ENCODE peak calls at places on chromosomes 16 and 17, in five cellular contexts. B, H, D, U and E are unnamed samples.

GRCh38 chr17:39628655-39629493 is 2.1 kb downstream of the PPP1R1B start:
- DNase-seq in U (no peak), D (no peak), B (no peak), H (no peak), E (no peak)

GRCh38 chr17:29740017-29740416 is 117.3 kb upstream of the CORO6 start:
- DNase-seq in U (no peak), B (no peak), D (no peak), H (no peak), E (no peak)

GRCh38 chr16:87764600-87765472 is 950 bp downstream of the KLHDC4 start:
- DNase-seq in H (no peak), U (no peak), D (no peak), B (no peak), E (no peak)

GRCh38 chr17:34579979-34580684 is 750 bp downstream of the TMEM132E start:
- DNase-seq in B (no peak), U (peak; percentile 36), H (peak; percentile 51), D (no peak), E (no peak)

GRCh38 chr17:17224137-17224536 is 12.8 kb downstream of the FLCN start:
- DNase-seq in B (no peak), H (no peak), D (no peak), U (no peak), E (no peak)

GRCh38 chr17:34252138-34252889 is 2.8 kb upstream of the CCL2 start:
- DNase-seq in B (peak; percentile 80), H (peak; percentile 88), U (peak; percentile 95), D (peak; percentile 99), E (peak; percentile 24)

GRCh38 chr17:5530265-5530782 is 44.0 kb downstream of the MIS12 start:
- DNase-seq in B (no peak), H (no peak), D (no peak), U (no peak), E (no peak)

GRCh38 chr16:58684001-58684353 is 593 bp downstream of the SLC38A7 start:
- DNase-seq in H (no peak), U (no peak), D (no peak), B (no peak), E (no peak)

GRCh38 chr17:75723201-75723930 is 2.1 kb downstream of the ITGB4 start:
- DNase-seq in H (no peak), U (no peak), D (no peak), B (no peak), E (no peak)

GRCh38 chr17:3002538-3003301 is 60.7 kb downstream of the OR1D5 start:
- DNase-seq in B (no peak), H (no peak), U (no peak), D (no peak), E (peak; percentile 86)

GRCh38 chr17:42814633-42815399 is 9.3 kb downstream of the BECN1 start:
- DNase-seq in B (peak; percentile 46), U (no peak), D (no peak), H (no peak), E (no peak)

GRCh38 chr16:50185005-50185505 is 31.9 kb downstream of the TENT4B start:
- DNase-seq in H (no peak), U (no peak), D (no peak), B (no peak), E (no peak)

GRCh38 chr17:77884019-77884418 is 74.5 kb upstream of the TNRC6C start:
- DNase-seq in D (no peak), H (no peak), B (no peak), U (peak; percentile 45), E (no peak)

GRCh38 chr16:48907906-48908634 is 298.1 kb upstream of the N4BP1 start:
- DNase-seq in B (no peak), U (no peak), D (no peak), H (no peak), E (peak; percentile 33)

GRCh38 chr17:50425682-50426471 is at the start of gene ACSF2:
- DNase-seq in H (peak; percentile 78), B (no peak), U (peak; percentile 82), D (peak; percentile 93), E (peak; percentile 78)

GRCh38 chr17:50423553-50424159 is 2.4 kb upstream of the ACSF2 start:
- DNase-seq in U (no peak), D (no peak), H (no peak), B (peak; percentile 61), E (no peak)

GRCh38 chr17:50424246-50425000 is 1.6 kb upstream of the ACSF2 start:
- DNase-seq in D (no peak), B (no peak), H (no peak), U (no peak), E (no peak)

GRCh38 chr17:50426472-50426782 is 409 bp downstream of the ACSF2 start:
- DNase-seq in H (no peak), U (no peak), D (no peak), B (no peak), E (no peak)

DNA sequence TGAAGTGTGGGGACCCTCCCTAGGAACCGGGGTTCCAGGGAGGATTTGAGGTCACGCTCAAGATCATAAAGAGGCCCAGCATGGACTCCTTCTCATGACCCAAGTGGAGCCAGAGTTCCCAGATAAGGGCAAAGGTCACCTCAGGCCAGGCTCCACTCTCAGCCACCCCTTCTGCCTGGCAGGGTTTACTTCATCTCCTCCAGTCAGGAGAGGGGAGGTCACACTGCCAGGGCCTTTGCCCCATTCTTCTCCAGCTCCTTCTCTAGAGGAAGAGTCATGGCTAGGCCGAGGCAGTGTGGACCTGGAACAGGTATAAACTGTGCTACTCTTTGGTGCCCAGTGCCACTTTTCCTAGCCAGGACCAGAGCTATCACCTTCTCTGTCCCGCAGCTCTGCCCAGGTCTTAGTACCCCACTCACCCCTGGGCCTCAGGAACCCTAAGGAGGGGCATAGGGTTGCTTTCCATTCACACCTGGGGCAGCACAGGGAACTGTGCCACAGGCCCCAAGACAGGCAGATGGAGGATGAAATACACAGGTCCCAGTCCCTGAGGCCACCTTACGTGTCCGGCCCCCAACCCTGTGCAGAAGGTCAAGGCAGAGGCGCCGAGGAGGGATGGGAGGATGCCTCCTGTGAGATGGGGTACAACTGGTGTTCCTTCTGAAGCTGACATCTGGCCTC is 877 bp upstream of the ACSF2 start:
- DNase-seq in U (no peak), B (no peak), H (no peak), D (no peak), E (no peak)
- H3K4me3 ChIP-seq in U (peak overlapping the region; percentile 87), B (peak overlapping the region; percentile 79), H (peak overlapping the region; percentile 81), D (peak overlapping the region; percentile 76), E (peak overlapping the region; percentile 74)

GRCh38 chr17:80847506-80848230 is 144.0 kb upstream of the CHMP6 start:
- DNase-seq in D (no peak), U (no peak), B (no peak), H (no peak), E (no peak)

GRCh38 chr17:80846932-80847331 is 144.7 kb upstream of the CHMP6 start:
- DNase-seq in D (no peak), B (no peak), U (no peak), H (no peak), E (no peak)

GRCh38 chr17:80845121-80845862 is 146.3 kb upstream of the CHMP6 start:
- DNase-seq in U (no peak), B (no peak), D (no peak), H (no peak), E (no peak)

GRCh38 chr17:80844418-80844990 is 147.1 kb upstream of the CHMP6 start:
- DNase-seq in U (no peak), D (no peak), B (no peak), H (peak; percentile 36), E (no peak)

DNA sequence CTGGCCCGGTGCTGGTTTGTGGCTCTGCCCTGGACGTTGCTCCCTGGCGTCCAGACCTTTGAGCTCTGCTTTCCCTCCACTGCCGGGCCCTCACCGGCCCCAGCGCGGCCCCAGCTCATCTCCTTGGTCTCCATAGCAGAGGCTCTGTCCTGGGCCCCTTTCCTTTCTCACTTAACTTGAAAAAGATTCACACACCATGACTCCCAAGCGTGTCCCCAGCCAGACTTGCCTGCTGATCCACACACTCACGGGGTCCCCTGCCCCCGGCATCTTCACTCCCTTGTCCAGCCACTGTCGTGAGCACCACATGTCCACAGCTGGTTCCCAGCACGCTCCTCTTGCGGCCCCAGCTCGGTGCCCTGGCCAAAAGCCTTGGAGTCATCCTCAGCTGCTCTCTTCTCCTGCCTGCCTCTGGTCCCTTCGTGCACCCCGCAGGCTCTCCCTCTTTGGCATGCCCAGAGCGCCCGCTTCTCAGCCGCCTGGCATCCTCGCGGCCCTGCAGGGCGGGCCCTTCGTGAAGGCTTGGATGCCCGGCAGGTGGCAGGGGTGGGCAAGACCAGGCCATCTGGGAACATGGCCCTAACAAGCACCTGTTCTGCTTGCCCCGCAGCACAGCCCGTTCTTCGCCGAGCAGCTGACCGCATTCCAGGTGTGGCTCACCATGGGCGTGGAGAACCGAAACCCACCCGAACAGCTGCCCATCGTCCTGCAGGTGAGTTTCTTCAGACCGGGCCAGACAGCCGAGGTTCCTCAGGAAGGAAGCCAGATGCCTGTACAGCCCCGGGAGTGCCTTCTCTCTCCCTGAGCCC is 145.6 kb upstream of the CHMP6 start:
- DNase-seq in U (no peak), D (no peak), H (no peak), B (no peak), E (peak; percentile 74)
- TF ChIP-seq CTCF in U (no peak), D (no peak), H (no peak), B (no peak), E (peak; percentile 39)

GRCh38 chr17:50060951-50061712 is 5.2 kb downstream of the ITGA3 start:
- DNase-seq in B (no peak), H (no peak), D (no peak), U (peak; percentile 83), E (no peak)

GRCh38 chr17:50059759-50060273 is 3.9 kb downstream of the ITGA3 start:
- DNase-seq in D (no peak), H (no peak), B (no peak), U (no peak), E (no peak)

GRCh38 chr17:50058296-50058945 is 2.5 kb downstream of the ITGA3 start:
- DNase-seq in H (no peak), B (no peak), U (no peak), D (no peak), E (no peak)

GRCh38 chr17:50057521-50057991 is 1.6 kb downstream of the ITGA3 start:
- DNase-seq in D (no peak), B (no peak), U (no peak), H (no peak), E (no peak)

DNA sequence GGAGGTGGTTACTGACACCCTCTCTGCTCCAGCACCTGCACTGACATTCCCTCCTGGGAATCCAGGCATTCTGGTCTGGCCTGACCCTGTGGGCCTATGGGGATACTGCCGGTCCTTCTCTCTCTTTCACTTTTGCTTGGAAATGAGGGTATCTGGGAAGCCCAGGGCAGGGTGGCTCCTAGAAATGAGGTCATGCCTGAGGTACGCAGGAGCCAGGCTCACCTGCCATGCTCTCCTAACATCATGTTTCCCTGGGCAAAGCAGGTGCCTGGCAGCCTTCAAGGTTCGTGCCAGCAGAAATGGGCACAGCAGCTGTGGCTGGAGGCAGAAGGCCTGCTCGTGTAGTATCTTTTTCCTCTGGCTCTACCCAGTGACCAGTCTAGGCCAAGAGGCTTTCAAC is 3.3 kb downstream of the ITGA3 start:
- DNase-seq in D (no peak), U (no peak), B (no peak), H (no peak), E (no peak)
- H3K4me3 ChIP-seq in D (no peak overlapping the region), U (no peak overlapping the region), B (no peak overlapping the region), H (no peak overlapping the region), E (no peak overlapping the region)

GRCh38 chr17:45052052-45052772 is 780 bp upstream of the DCAKD start:
- DNase-seq in D (no peak), B (no peak), U (peak; percentile 52), H (no peak), E (peak; percentile 67)

GRCh38 chr17:45051060-45051719 is at the start of gene DCAKD:
- DNase-seq in D (peak; percentile 94), H (peak; percentile 90), U (peak; percentile 94), B (peak; percentile 76), E (peak; percentile 97)

GRCh38 chr17:45046536-45047125 is 4.8 kb downstream of the DCAKD start:
- DNase-seq in H (no peak), U (no peak), B (no peak), D (no peak), E (no peak)

GRCh38 chr17:45050680-45051059 is 762 bp downstream of the DCAKD start:
- DNase-seq in B (no peak), U (no peak), H (no peak), D (no peak), E (peak; percentile 37)

GRCh38 chr17:45048795-45049563 is 2.5 kb downstream of the DCAKD start:
- DNase-seq in U (no peak), D (no peak), B (no peak), H (no peak), E (no peak)
- TF ChIP-seq CTCF in U (no peak), D (peak; percentile 12), B (no peak), H (no peak), E (peak; percentile 18)